ENCODE peak calls at places on chromosome 16, in eight cellular contexts. T, O, J, I, Q, D, S and Y are unnamed samples.

GRCh38 chr16:31475949-31476304 is 4.0 kb downstream of the TGFB1I1 start:
- ATAC-seq in J (no peak), T (no peak), S (no peak), O (no peak), D (no peak), Q (peak), I (no peak), Y (no peak)

GRCh38 chr16:20867585-20867984 is 32.6 kb downstream of the DCUN1D3 start:
- ATAC-seq in I (no peak), J (no peak), S (no peak), Q (no peak), T (no peak), O (no peak), D (no peak), Y (no peak)

GRCh38 chr16:10663146-10663545 is 31.6 kb downstream of the TEKT5 start:
- ATAC-seq in I (no peak), Q (no peak), D (no peak), S (no peak), O (no peak), T (no peak), J (no peak), Y (peak)

GRCh38 chr16:77450790-77451487 is 16.1 kb upstream of the ADAMTS18 start:
- ATAC-seq in J (no peak), O (no peak), Q (no peak), T (no peak), S (no peak), I (no peak), D (no peak), Y (no peak)

GRCh38 chr16:89344314-89344828 is 126.9 kb downstream of the ZNF778 start:
- ATAC-seq in J (peak), S (no peak), O (peak), Q (peak), D (no peak), T (no peak), I (no peak), Y (no peak)

GRCh38 chr16:86747761-86748160 is 169.4 kb downstream of the FOXL1 start:
- ATAC-seq in J (no peak), Q (no peak), T (no peak), S (no peak), I (no peak), O (no peak), D (no peak), Y (no peak)

GRCh38 chr16:81744385-81744784 is 34.7 kb upstream of the PLCG2 start:
- ATAC-seq in I (no peak), S (no peak), J (no peak), D (no peak), T (no peak), Q (no peak), O (no peak), Y (no peak)

GRCh38 chr16:87931504-87931903 is 4.8 kb downstream of the CA5A start:
- ATAC-seq in D (no peak), Q (no peak), I (no peak), J (no peak), O (no peak), T (no peak), S (peak), Y (no peak)

GRCh38 chr16:64712027-64712426 is 409.8 kb downstream of the CDH11 start:
- ATAC-seq in J (no peak), D (no peak), O (no peak), I (no peak), S (no peak), Q (no peak), T (no peak), Y (no peak)

GRCh38 chr16:66369055-66369592 is 2.6 kb downstream of the CDH5 start:
- ATAC-seq in J (no peak), D (peak), T (no peak), I (no peak), S (no peak), Q (no peak), O (no peak), Y (no peak)

GRCh38 chr16:30723725-30724355 is 24.4 kb upstream of the PHKG2 start:
- ATAC-seq in S (no peak), J (no peak), T (no peak), O (no peak), I (no peak), Q (no peak), D (no peak), Y (no peak)

GRCh38 chr16:26710475-26710874 is 356.3 kb upstream of the C16orf82 start:
- ATAC-seq in D (no peak), J (no peak), S (no peak), I (peak), T (no peak), O (no peak), Q (no peak), Y (no peak)

GRCh38 chr16:48607056-48607825 is 2.7 kb downstream of the N4BP1 start:
- ATAC-seq in I (no peak), Q (peak), S (no peak), O (no peak), T (peak), D (no peak), J (no peak), Y (no peak)

GRCh38 chr16:68469728-68470460 is 21.6 kb upstream of the SMPD3 start:
- ATAC-seq in I (no peak), S (no peak), D (peak), O (no peak), T (peak), Q (no peak), J (no peak), Y (peak)

GRCh38 chr16:53821487-53821886 is 117.5 kb downstream of the FTO start:
- ATAC-seq in S (no peak), O (no peak), Q (no peak), D (no peak), J (peak), I (no peak), T (no peak), Y (no peak)

GRCh38 chr16:4212934-4213296 is 29.0 kb downstream of the SRL start:
- ATAC-seq in S (no peak), Q (no peak), J (peak), T (no peak), D (no peak), O (no peak), I (peak), Y (no peak)

GRCh38 chr16:10862432-10862831 is 14.6 kb upstream of the CIITA start:
- ATAC-seq in O (no peak), S (no peak), I (no peak), D (peak), T (peak), Q (no peak), J (peak), Y (peak)

GRCh38 chr16:58418601-58419000 is 26.3 kb downstream of the GINS3 start:
- ATAC-seq in J (peak), I (peak), O (peak), S (peak), T (peak), D (peak), Q (no peak), Y (no peak)

GRCh38 chr16:86020971-86021370 is 122.0 kb downstream of the IRF8 start:
- ATAC-seq in J (no peak), I (no peak), S (no peak), T (no peak), D (no peak), Q (no peak), O (no peak), Y (no peak)

GRCh38 chr16:84845496-84846002 is 25.8 kb downstream of the CRISPLD2 start:
- ATAC-seq in S (peak), O (peak), Q (peak), D (no peak), T (no peak), I (no peak), J (no peak), Y (no peak)
- TF ChIP-seq POLR2AphosphoS5 in S (no peak), O (no peak), Q (no peak), D (no peak), T (no peak), I (no peak), J (no peak), Y (no peak)

DNA sequence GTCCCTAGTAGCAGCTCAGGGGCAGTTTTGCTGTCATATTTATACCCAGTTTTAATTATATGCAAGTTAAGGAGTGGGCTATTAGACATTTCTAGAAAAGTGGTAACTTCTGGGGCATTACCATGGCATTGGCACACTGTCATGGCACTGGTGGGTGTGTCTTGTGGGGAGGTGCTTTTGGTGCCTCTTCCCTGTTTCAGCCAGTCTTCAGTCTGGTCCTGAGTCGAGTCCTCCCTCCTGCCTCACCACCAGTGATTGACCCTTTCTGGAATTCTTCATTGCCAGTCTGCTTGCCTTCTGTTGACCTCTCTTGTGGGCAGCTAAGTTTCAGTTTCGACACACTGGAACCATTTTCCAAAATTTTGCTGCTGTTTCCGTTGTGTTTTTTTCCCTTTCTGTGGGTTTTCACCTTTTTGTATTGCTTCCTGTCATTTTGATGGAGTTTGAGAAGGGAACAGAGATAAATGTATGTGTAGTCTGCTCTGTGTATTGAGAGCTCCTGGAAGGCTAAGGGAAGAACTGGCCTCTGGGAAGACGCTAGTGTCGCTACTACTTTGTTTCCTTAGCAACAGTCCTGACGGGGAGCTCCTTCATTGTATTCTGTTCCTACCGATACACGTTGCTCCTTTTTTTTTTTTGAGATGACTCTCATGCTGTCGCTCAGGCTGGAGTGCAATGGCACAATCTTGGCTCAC is 10.6 kb downstream of the WWP2 start:
- ATAC-seq in O (peak), J (peak), Q (peak), S (peak), I (no peak), D (peak), T (no peak), Y (no peak)
- TF ChIP-seq POLR2AphosphoS5 in O (no peak), J (no peak), Q (no peak), S (no peak), I (no peak), D (no peak), T (no peak), Y (no peak)

DNA sequence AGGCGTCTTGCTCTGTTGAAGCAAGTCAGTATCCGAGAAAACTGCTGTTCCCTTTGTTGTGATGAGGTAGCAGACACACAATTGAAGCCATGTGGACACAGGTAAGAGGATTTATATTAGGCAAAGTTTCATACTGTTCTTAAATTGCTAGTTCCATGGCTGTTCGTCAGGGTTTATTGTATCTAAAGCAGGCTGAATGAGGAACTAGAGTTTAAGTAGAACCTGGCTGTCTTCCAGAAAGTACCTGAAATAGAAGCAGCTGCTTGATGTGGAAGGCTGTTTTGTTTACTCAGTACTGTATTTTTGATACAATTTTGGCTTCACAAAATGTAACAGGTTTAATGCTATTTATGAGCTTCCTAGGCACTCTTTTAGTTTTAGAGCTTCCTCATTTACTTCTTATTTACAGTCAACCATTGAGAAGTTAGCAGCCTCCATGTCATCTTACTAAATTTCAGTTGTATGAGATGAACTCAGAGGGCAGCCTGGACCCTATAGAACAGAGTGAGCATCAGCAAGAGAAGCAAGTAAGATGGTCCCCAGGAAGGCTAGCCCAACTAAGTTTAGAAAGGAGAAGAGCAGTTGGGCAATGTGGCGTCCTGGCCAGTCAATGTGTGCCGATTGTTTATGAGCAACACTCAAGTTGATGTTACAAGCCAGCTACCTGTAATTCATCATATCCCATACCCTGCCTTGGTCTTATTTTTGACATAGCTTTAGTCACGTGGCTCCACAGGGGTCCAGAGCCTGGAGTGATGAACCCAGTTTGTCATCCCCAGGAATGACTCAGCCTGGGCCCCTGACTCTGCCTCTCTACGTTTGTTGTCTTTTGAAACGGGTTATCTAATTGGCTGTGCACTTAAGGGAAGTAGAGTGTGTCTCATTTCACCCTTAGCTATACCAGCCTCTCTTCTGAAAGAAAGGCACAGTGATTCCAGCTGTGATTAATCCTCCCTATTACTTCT is 9.6 kb upstream of the ARL2BP start:
- ATAC-seq in D (peak), O (no peak), J (peak), I (peak), S (peak), T (no peak), Q (no peak), Y (no peak)
- TF ChIP-seq POLR2AphosphoS5 in D (no peak), O (no peak), J (no peak), I (no peak), S (no peak), T (no peak), Q (no peak), Y (no peak)

DNA sequence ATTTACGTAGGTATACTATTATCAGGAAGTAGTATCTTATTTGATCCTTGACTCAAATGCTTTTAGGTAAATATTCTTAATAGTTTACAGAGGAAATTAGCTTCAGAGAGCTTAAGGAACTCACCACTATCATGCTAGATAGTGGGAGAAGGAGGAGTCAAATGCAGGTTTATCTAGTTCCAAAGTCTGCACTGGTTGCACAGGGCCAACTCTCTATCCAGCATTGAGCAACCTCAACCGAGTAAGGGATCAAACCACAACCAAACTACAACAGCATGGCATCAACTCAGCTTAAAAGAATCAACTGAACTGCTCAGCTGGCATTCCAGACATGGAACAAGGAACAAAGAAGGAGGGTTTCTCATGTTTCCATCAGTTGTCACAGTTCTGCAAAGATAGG is 306.0 kb downstream of the MAF start:
- ATAC-seq in I (peak), O (no peak), J (no peak), D (no peak), Q (no peak), S (no peak), T (no peak), Y (no peak)
- TF ChIP-seq POLR2AphosphoS5 in I (no peak), O (no peak), J (no peak), D (no peak), Q (no peak), S (no peak), T (no peak), Y (no peak)

GRCh38 chr16:84730406-84731106 is 30.8 kb downstream of the USP10 start:
- ATAC-seq in O (peak), T (peak), D (peak), I (peak), J (peak), S (peak), Q (peak), Y (peak)
- TF ChIP-seq POLR2AphosphoS5 in O (peak), T (no peak), D (no peak), I (no peak), J (peak), S (peak), Q (no peak), Y (peak)

GRCh38 chr16:807345-808251 is 7.1 kb upstream of the GNG13 start:
- ATAC-seq in I (no peak), Q (peak), O (peak), J (peak), D (peak), T (peak), S (peak), Y (peak)
- TF ChIP-seq POLR2AphosphoS5 in I (no peak), Q (peak), O (peak), J (peak), D (peak), T (peak), S (peak), Y (peak)